ENCODE peak calls at places on chromosomes 1 and 21, in eight cellular contexts. One of them, this sample, is unnamed. For H3K4me1, the result is how much of the 10 kb centered on the place peaks cover.

GRCh38 chr1:227343201-227343600 is 24.9 kb upstream of the CDC42BPA start:
- DNase-seq in IMR-90: peak
- DNase-seq in gastrocnemius medialis: no peak
- DNase-seq in esophagus muscularis mucosa: no peak
- DNase-seq in ovary: no peak
- DNase-seq in HepG2: no peak
- DNase-seq in heart left ventricle: no peak
- DNase-seq in body of pancreas: no peak
- DNase-seq in this sample: no peak

GRCh38 chr1:242788771-242789170 is 264.3 kb upstream of the PLD5 start:
- DNase-seq in heart left ventricle: no peak
- DNase-seq in gastrocnemius medialis: no peak
- DNase-seq in body of pancreas: no peak
- DNase-seq in esophagus muscularis mucosa: no peak
- DNase-seq in ovary: no peak
- DNase-seq in HepG2: no peak
- DNase-seq in IMR-90: no peak
- DNase-seq in this sample: no peak

GRCh38 chr1:182885591-182885990 is 46.4 kb downstream of the DHX9 start:
- DNase-seq in heart left ventricle: no peak
- DNase-seq in body of pancreas: no peak
- DNase-seq in IMR-90: no peak
- DNase-seq in gastrocnemius medialis: no peak
- DNase-seq in esophagus muscularis mucosa: no peak
- DNase-seq in HepG2: no peak
- DNase-seq in ovary: no peak
- DNase-seq in this sample: no peak

GRCh38 chr21:32101206-32101763 is 177.6 kb downstream of the MIS18A start:
- DNase-seq in heart left ventricle: no peak
- DNase-seq in esophagus muscularis mucosa: no peak
- DNase-seq in HepG2: no peak
- DNase-seq in body of pancreas: no peak
- DNase-seq in gastrocnemius medialis: no peak
- DNase-seq in IMR-90: no peak
- DNase-seq in ovary: no peak
- DNase-seq in this sample: no peak

GRCh38 chr1:229879746-229880145 is 187.3 kb upstream of the GALNT2 start:
- DNase-seq in IMR-90: no peak
- DNase-seq in heart left ventricle: no peak
- DNase-seq in gastrocnemius medialis: peak
- DNase-seq in ovary: no peak
- DNase-seq in body of pancreas: no peak
- DNase-seq in HepG2: no peak
- DNase-seq in esophagus muscularis mucosa: peak
- DNase-seq in this sample: no peak

GRCh38 chr1:244082969-244083368 is 31.9 kb downstream of the ZBTB18 start:
- DNase-seq in ovary: no peak
- DNase-seq in gastrocnemius medialis: no peak
- DNase-seq in body of pancreas: no peak
- DNase-seq in heart left ventricle: no peak
- DNase-seq in IMR-90: no peak
- DNase-seq in esophagus muscularis mucosa: peak
- DNase-seq in HepG2: no peak
- DNase-seq in this sample: no peak

GRCh38 chr1:159872896-159873295 is 10.4 kb upstream of the VSIG8 start:
- DNase-seq in heart left ventricle: no peak
- DNase-seq in HepG2: no peak
- DNase-seq in body of pancreas: no peak
- DNase-seq in esophagus muscularis mucosa: no peak
- DNase-seq in ovary: no peak
- DNase-seq in gastrocnemius medialis: no peak
- DNase-seq in IMR-90: no peak
- DNase-seq in this sample: no peak

GRCh38 chr1:32240140-32240951 is 6.7 kb upstream of the FAM167B start:
- DNase-seq in ovary: peak
- DNase-seq in IMR-90: peak
- DNase-seq in HepG2: no peak
- DNase-seq in body of pancreas: peak
- DNase-seq in gastrocnemius medialis: no peak
- DNase-seq in heart left ventricle: peak
- DNase-seq in esophagus muscularis mucosa: no peak
- DNase-seq in this sample: peak

GRCh38 chr1:75317976-75318375 is 183.8 kb downstream of the LHX8 start:
- DNase-seq in heart left ventricle: no peak
- DNase-seq in IMR-90: no peak
- DNase-seq in HepG2: no peak
- DNase-seq in body of pancreas: no peak
- DNase-seq in ovary: no peak
- DNase-seq in esophagus muscularis mucosa: no peak
- DNase-seq in gastrocnemius medialis: no peak
- DNase-seq in this sample: no peak

GRCh38 chr1:224923726-224924125 is 5.7 kb upstream of the DNAH14 start:
- DNase-seq in body of pancreas: no peak
- DNase-seq in esophagus muscularis mucosa: no peak
- DNase-seq in IMR-90: no peak
- DNase-seq in heart left ventricle: no peak
- DNase-seq in HepG2: no peak
- DNase-seq in gastrocnemius medialis: no peak
- DNase-seq in ovary: no peak
- DNase-seq in this sample: no peak

GRCh38 chr1:5744911-5745431 is 247.3 kb downstream of the NPHP4 start:
- DNase-seq in IMR-90: no peak
- DNase-seq in heart left ventricle: no peak
- DNase-seq in esophagus muscularis mucosa: no peak
- DNase-seq in ovary: peak
- DNase-seq in gastrocnemius medialis: no peak
- DNase-seq in body of pancreas: no peak
- DNase-seq in HepG2: no peak
- DNase-seq in this sample: peak

GRCh38 chr1:156098782-156099181 is 15.7 kb upstream of the LMNA start:
- DNase-seq in gastrocnemius medialis: no peak
- DNase-seq in ovary: no peak
- DNase-seq in body of pancreas: no peak
- DNase-seq in heart left ventricle: no peak
- DNase-seq in HepG2: no peak
- DNase-seq in IMR-90: no peak
- DNase-seq in esophagus muscularis mucosa: no peak
- DNase-seq in this sample: no peak

GRCh38 chr1:86507935-86508582 is 38.8 kb upstream of the CLCA4 start:
- DNase-seq in heart left ventricle: peak
- DNase-seq in HepG2: no peak
- DNase-seq in IMR-90: peak
- DNase-seq in body of pancreas: no peak
- DNase-seq in ovary: no peak
- DNase-seq in gastrocnemius medialis: no peak
- DNase-seq in esophagus muscularis mucosa: no peak
- DNase-seq in this sample: no peak

GRCh38 chr1:245209658-245210415 is 55.1 kb downstream of the KIF26B start:
- DNase-seq in gastrocnemius medialis: no peak
- DNase-seq in body of pancreas: no peak
- DNase-seq in ovary: no peak
- DNase-seq in heart left ventricle: no peak
- DNase-seq in HepG2: no peak
- DNase-seq in IMR-90: no peak
- DNase-seq in esophagus muscularis mucosa: no peak
- DNase-seq in this sample: no peak

GRCh38 chr1:91490501-91490900 is 10.2 kb upstream of the CDC7 start:
- DNase-seq in gastrocnemius medialis: no peak
- DNase-seq in heart left ventricle: no peak
- DNase-seq in esophagus muscularis mucosa: no peak
- DNase-seq in body of pancreas: no peak
- DNase-seq in HepG2: no peak
- DNase-seq in ovary: no peak
- DNase-seq in IMR-90: no peak
- DNase-seq in this sample: no peak

GRCh38 chr1:19352839-19353238 is 40.7 kb downstream of the SLC66A1 start:
- DNase-seq in HepG2: no peak
- DNase-seq in esophagus muscularis mucosa: no peak
- DNase-seq in IMR-90: no peak
- DNase-seq in gastrocnemius medialis: no peak
- DNase-seq in body of pancreas: no peak
- DNase-seq in ovary: no peak
- DNase-seq in heart left ventricle: no peak
- DNase-seq in this sample: no peak

GRCh38 chr1:153393926-153394325 is 3.1 kb upstream of the S100A8 start:
- DNase-seq in body of pancreas: no peak
- DNase-seq in HepG2: no peak
- DNase-seq in ovary: no peak
- DNase-seq in gastrocnemius medialis: no peak
- DNase-seq in esophagus muscularis mucosa: no peak
- DNase-seq in heart left ventricle: no peak
- DNase-seq in IMR-90: no peak
- DNase-seq in this sample: peak

GRCh38 chr1:37497832-37498231 is 16.7 kb downstream of the MEAF6 start:
- DNase-seq in body of pancreas: peak
- DNase-seq in HepG2: no peak
- DNase-seq in gastrocnemius medialis: no peak
- DNase-seq in heart left ventricle: no peak
- DNase-seq in esophagus muscularis mucosa: no peak
- DNase-seq in ovary: no peak
- DNase-seq in IMR-90: no peak
- DNase-seq in this sample: peak

GRCh38 chr21:45284456-45284741 is 3.3 kb downstream of the POFUT2 start:
- DNase-seq in body of pancreas: no peak
- DNase-seq in ovary: no peak
- DNase-seq in gastrocnemius medialis: no peak
- DNase-seq in IMR-90: no peak
- DNase-seq in esophagus muscularis mucosa: no peak
- DNase-seq in heart left ventricle: no peak
- DNase-seq in HepG2: no peak
- DNase-seq in this sample: no peak

GRCh38 chr1:110645962-110646735 is 28.6 kb downstream of the KCNA3 start:
- DNase-seq in IMR-90: peak
- DNase-seq in body of pancreas: no peak
- DNase-seq in gastrocnemius medialis: no peak
- DNase-seq in HepG2: no peak
- DNase-seq in esophagus muscularis mucosa: no peak
- DNase-seq in ovary: no peak
- DNase-seq in heart left ventricle: no peak
- DNase-seq in this sample: no peak

GRCh38 chr1:93619507-93620168 is 62.0 kb downstream of the BCAR3 start:
- DNase-seq in HepG2: no peak
- DNase-seq in heart left ventricle: no peak
- DNase-seq in gastrocnemius medialis: no peak
- DNase-seq in body of pancreas: no peak
- DNase-seq in IMR-90: no peak
- DNase-seq in esophagus muscularis mucosa: no peak
- DNase-seq in ovary: no peak
- DNase-seq in this sample: no peak

GRCh38 chr1:231039161-231040018 is 664 bp downstream of the FAM89A start:
- DNase-seq in heart left ventricle: peak
- DNase-seq in body of pancreas: peak
- DNase-seq in IMR-90: peak
- DNase-seq in ovary: peak
- DNase-seq in HepG2: no peak
- DNase-seq in esophagus muscularis mucosa: no peak
- DNase-seq in gastrocnemius medialis: no peak
- DNase-seq in this sample: peak

GRCh38 chr1:218886472-218886871 is 287.2 kb upstream of the LYPLAL1 start:
- DNase-seq in ovary: peak
- DNase-seq in IMR-90: peak
- DNase-seq in heart left ventricle: peak
- DNase-seq in esophagus muscularis mucosa: no peak
- DNase-seq in gastrocnemius medialis: peak
- DNase-seq in body of pancreas: no peak
- DNase-seq in HepG2: no peak
- DNase-seq in this sample: no peak

GRCh38 chr1:213996320-213997022 is 8.7 kb downstream of the PROX1 start:
- DNase-seq in IMR-90: no peak
- DNase-seq in ovary: peak
- DNase-seq in gastrocnemius medialis: peak
- DNase-seq in esophagus muscularis mucosa: no peak
- DNase-seq in body of pancreas: no peak
- DNase-seq in HepG2: no peak
- DNase-seq in heart left ventricle: peak
- DNase-seq in this sample: no peak
- H3K4me3 ChIP-seq in IMR-90: no peak
- H3K4me3 ChIP-seq in ovary: no peak
- H3K4me3 ChIP-seq in gastrocnemius medialis: no peak
- H3K4me3 ChIP-seq in esophagus muscularis mucosa: peak
- H3K4me3 ChIP-seq in body of pancreas: no peak
- H3K4me3 ChIP-seq in HepG2: no peak
- H3K4me3 ChIP-seq in heart left ventricle: peak
- H3K4me3 ChIP-seq in this sample: no peak

GRCh38 chr1:201094829-201095228 is 17.4 kb downstream of the CACNA1S start:
- DNase-seq in gastrocnemius medialis: peak
- DNase-seq in IMR-90: no peak
- DNase-seq in HepG2: no peak
- DNase-seq in ovary: no peak
- DNase-seq in heart left ventricle: no peak
- DNase-seq in esophagus muscularis mucosa: no peak
- DNase-seq in body of pancreas: no peak
- DNase-seq in this sample: no peak
- H3K4me1 ChIP-seq in gastrocnemius medialis: half or more
- H3K4me1 ChIP-seq in IMR-90: under half
- H3K4me1 ChIP-seq in HepG2: under half
- H3K4me1 ChIP-seq in ovary: under half
- H3K4me1 ChIP-seq in heart left ventricle: under half
- H3K4me1 ChIP-seq in esophagus muscularis mucosa: under half
- H3K4me1 ChIP-seq in body of pancreas: under half
- H3K4me1 ChIP-seq in this sample: under half

GRCh38 chr1:119140177-119141019 is at the start of gene WARS2:
- DNase-seq in gastrocnemius medialis: peak
- DNase-seq in body of pancreas: peak
- DNase-seq in esophagus muscularis mucosa: peak
- DNase-seq in ovary: peak
- DNase-seq in IMR-90: peak
- DNase-seq in HepG2: peak
- DNase-seq in heart left ventricle: peak
- DNase-seq in this sample: peak
- TF ChIP-seq POLR2A in gastrocnemius medialis: peak
- TF ChIP-seq POLR2A in body of pancreas: peak
- TF ChIP-seq POLR2A in esophagus muscularis mucosa: peak
- TF ChIP-seq POLR2A in ovary: peak
- TF ChIP-seq POLR2A in IMR-90: peak
- TF ChIP-seq POLR2A in HepG2: peak
- TF ChIP-seq POLR2A in heart left ventricle: peak
- TF ChIP-seq POLR2A in this sample: peak

DNA sequence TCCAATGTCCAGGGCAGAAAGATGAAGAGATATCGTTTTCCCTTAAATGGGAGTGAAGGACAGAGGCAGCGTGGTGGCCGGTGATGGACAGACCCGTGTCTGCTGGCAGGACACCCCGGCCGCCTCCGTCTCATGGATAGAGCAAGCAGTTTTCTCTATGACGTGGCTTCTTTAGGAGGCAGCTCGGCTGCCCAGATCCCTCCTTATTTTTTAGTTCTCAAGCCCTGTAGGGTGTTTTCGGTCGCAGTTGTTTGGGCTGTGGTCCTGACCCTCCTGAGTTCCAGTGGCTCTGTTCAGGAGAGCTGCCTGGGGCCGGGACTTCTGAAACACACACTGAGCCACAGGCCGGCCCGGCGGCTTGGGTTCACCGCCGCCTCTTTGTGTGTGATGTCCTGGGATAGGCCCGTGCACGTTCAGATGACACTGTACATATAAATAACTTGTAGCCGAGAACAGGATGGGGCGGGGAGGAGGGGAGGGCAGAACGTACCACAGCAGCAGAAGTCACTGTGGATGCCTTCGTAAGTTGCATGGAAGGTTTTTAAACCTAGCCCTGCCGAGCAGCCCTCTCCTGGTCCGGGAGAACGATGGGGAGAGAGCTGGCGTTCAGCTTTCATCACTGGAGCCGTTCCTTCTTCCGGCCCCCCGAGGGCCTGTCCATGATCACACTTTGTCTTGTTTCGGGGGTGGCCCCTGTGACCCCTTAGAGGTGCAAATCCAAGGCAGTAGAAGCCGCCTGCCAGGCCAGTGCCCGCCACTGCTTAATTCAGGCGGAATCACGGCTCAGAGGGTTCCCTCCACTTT is 65.2 kb downstream of the SIK1 start:
- DNase-seq in body of pancreas: no peak
- DNase-seq in IMR-90: peak
- DNase-seq in HepG2: no peak
- DNase-seq in gastrocnemius medialis: peak
- DNase-seq in esophagus muscularis mucosa: no peak
- DNase-seq in heart left ventricle: peak
- DNase-seq in ovary: peak
- DNase-seq in this sample: peak
- H3K4me3 ChIP-seq in body of pancreas: no peak
- H3K4me3 ChIP-seq in IMR-90: no peak
- H3K4me3 ChIP-seq in HepG2: no peak
- H3K4me3 ChIP-seq in gastrocnemius medialis: peak
- H3K4me3 ChIP-seq in esophagus muscularis mucosa: peak
- H3K4me3 ChIP-seq in heart left ventricle: peak
- H3K4me3 ChIP-seq in ovary: no peak
- H3K4me3 ChIP-seq in this sample: peak